ENCODE peak calls at places on chromosomes 12 and 14, in six cellular contexts. U, A, Y, W, M and B are unnamed samples.

GRCh38 chr12:42237853-42238239 is 202 bp downstream of the YAF2 start:
- DNase-seq in U (no peak), A (no peak), Y (no peak), W (no peak), M (no peak), B (no peak)

GRCh38 chr12:47964102-47964723 is 817 bp downstream of the TMEM106C start:
- DNase-seq in U (no peak), A (no peak), Y (no peak), W (peak), M (no peak), B (no peak)

GRCh38 chr14:91186515-91187066 is 57.9 kb downstream of the GPR68 start:
- DNase-seq in U (no peak), A (no peak), Y (no peak), W (no peak), M (no peak), B (no peak)

GRCh38 chr14:79265366-79265765 is 945.9 kb downstream of the DIO2 start:
- DNase-seq in U (no peak), A (no peak), Y (peak), W (no peak), M (no peak), B (no peak)

GRCh38 chr14:72792051-72792788 is 101.7 kb downstream of the DPF3 start:
- DNase-seq in U (no peak), A (no peak), Y (peak), W (peak), M (no peak), B (no peak)

GRCh38 chr12:89951050-89951693 is 242.5 kb upstream of the ATP2B1 start:
- DNase-seq in U (peak), A (no peak), Y (peak), W (no peak), M (no peak), B (no peak)

GRCh38 chr12:47762850-47763440 is 4.3 kb upstream of the RAPGEF3 start:
- DNase-seq in U (no peak), A (no peak), Y (no peak), W (no peak), M (no peak), B (no peak)

GRCh38 chr12:102539651-102540553 is 59.5 kb upstream of the IGF1 start:
- DNase-seq in U (no peak), A (no peak), Y (peak), W (no peak), M (no peak), B (no peak)

GRCh38 chr14:69828372-69828771 is 31.3 kb upstream of the SLC10A1 start:
- DNase-seq in U (no peak), A (no peak), Y (no peak), W (no peak), M (no peak), B (no peak)

GRCh38 chr12:130700492-130701401 is 15.4 kb downstream of the RIMBP2 start:
- DNase-seq in U (no peak), A (no peak), Y (no peak), W (no peak), M (no peak), B (no peak)

GRCh38 chr12:67827820-67828383 is 161.3 kb upstream of the IFNG-AS1 start:
- DNase-seq in U (peak), A (no peak), Y (peak), W (peak), M (no peak), B (no peak)

GRCh38 chr12:91722072-91722471 is 423.6 kb downstream of the BTG1 start:
- DNase-seq in U (no peak), A (no peak), Y (no peak), W (no peak), M (no peak), B (no peak)

GRCh38 chr14:64880382-64881121 is 845 bp upstream of the SPTB start:
- DNase-seq in U (no peak), A (peak), Y (no peak), W (peak), M (peak), B (no peak)

GRCh38 chr14:54489731-54490447 is 1.1 kb upstream of the GMFB start:
- DNase-seq in U (no peak), A (no peak), Y (no peak), W (no peak), M (no peak), B (no peak)

GRCh38 chr14:39175445-39176262 is 600 bp downstream of the PNN start:
- DNase-seq in U (no peak), A (peak), Y (no peak), W (peak), M (peak), B (peak)

GRCh38 chr14:77201696-77202095 is 20.1 kb downstream of the TMEM63C start:
- DNase-seq in U (no peak), A (no peak), Y (no peak), W (no peak), M (no peak), B (no peak)

GRCh38 chr14:35403085-35403396 is 1.5 kb downstream of the NFKBIA start:
- DNase-seq in U (peak), A (no peak), Y (no peak), W (no peak), M (no peak), B (no peak)

GRCh38 chr12:4169522-4169921 is 104.0 kb upstream of the CCND2 start:
- DNase-seq in U (no peak), A (no peak), Y (no peak), W (no peak), M (no peak), B (no peak)

GRCh38 chr14:72822946-72823611 is 70.8 kb downstream of the DPF3 start:
- DNase-seq in U (no peak), A (no peak), Y (no peak), W (no peak), M (no peak), B (no peak)

GRCh38 chr14:92960706-92961566 is 38.0 kb downstream of the CHGA start:
- DNase-seq in U (peak), A (no peak), Y (peak), W (no peak), M (no peak), B (no peak)

GRCh38 chr12:120067084-120067869 is 49.3 kb downstream of the RAB35 start:
- DNase-seq in U (no peak), A (no peak), Y (no peak), W (no peak), M (no peak), B (no peak)

GRCh38 chr12:118357327-118358007 is 15.2 kb downstream of the TAOK3 start:
- DNase-seq in U (peak), A (peak), Y (peak), W (peak), M (no peak), B (no peak)

GRCh38 chr14:72630374-72630773 is 263.5 kb downstream of the DPF3 start:
- DNase-seq in U (no peak), A (no peak), Y (no peak), W (no peak), M (peak), B (no peak)

GRCh38 chr12:95393191-95393790 is 80.7 kb upstream of the METAP2 start:
- DNase-seq in U (no peak), A (no peak), Y (no peak), W (no peak), M (no peak), B (no peak)

GRCh38 chr12:48601013-48601756 is 31.3 kb upstream of the LALBA start:
- DNase-seq in U (no peak), A (no peak), Y (peak), W (no peak), M (no peak), B (no peak)

GRCh38 chr12:131113562-131113961 is 159.9 kb downstream of the ADGRD1 start:
- DNase-seq in U (no peak), A (no peak), Y (no peak), W (no peak), M (no peak), B (no peak)

GRCh38 chr12:89414851-89415250 is 62.5 kb upstream of the DUSP6 start:
- DNase-seq in U (peak), A (no peak), Y (no peak), W (no peak), M (no peak), B (no peak)

GRCh38 chr12:5453471-5453870 is 21.6 kb downstream of the NTF3 start:
- DNase-seq in U (no peak), A (no peak), Y (no peak), W (no peak), M (no peak), B (no peak)

GRCh38 chr12:128486951-128487350 is 220.0 kb downstream of the TMEM132C start:
- DNase-seq in U (no peak), A (no peak), Y (no peak), W (peak), M (no peak), B (no peak)

GRCh38 chr14:92538412-92539017 is 24.9 kb downstream of the RIN3 start:
- DNase-seq in U (no peak), A (no peak), Y (no peak), W (no peak), M (no peak), B (no peak)

GRCh38 chr14:54606178-54606577 is 39.2 kb downstream of the SAMD4A start:
- DNase-seq in U (peak), A (no peak), Y (no peak), W (no peak), M (no peak), B (no peak)

GRCh38 chr14:64970776-64971451 is 1.2 kb downstream of the RAB15 start:
- DNase-seq in U (no peak), A (no peak), Y (no peak), W (no peak), M (no peak), B (no peak)

GRCh38 chr14:100618763-100619320 is 31.6 kb upstream of the BEGAIN start:
- DNase-seq in U (no peak), A (no peak), Y (no peak), W (no peak), M (no peak), B (no peak)

GRCh38 chr14:100619382-100620305 is 32.4 kb upstream of the BEGAIN start:
- DNase-seq in U (no peak), A (no peak), Y (no peak), W (no peak), M (no peak), B (no peak)

GRCh38 chr14:100615736-100616695 is 28.8 kb upstream of the BEGAIN start:
- DNase-seq in U (no peak), A (no peak), Y (no peak), W (no peak), M (no peak), B (no peak)

GRCh38 chr14:100616854-100617714 is 29.9 kb upstream of the BEGAIN start:
- DNase-seq in U (no peak), A (no peak), Y (no peak), W (no peak), M (no peak), B (no peak)

GRCh38 chr14:100617715-100618693 is 30.8 kb upstream of the BEGAIN start:
- DNase-seq in U (peak), A (no peak), Y (no peak), W (no peak), M (no peak), B (no peak)
- TF ChIP-seq CTCF in U (no peak), A (no peak), Y (no peak), W (no peak), M (no peak), B (no peak)

GRCh38 chr12:6615802-6616201 is 8.6 kb upstream of the CHD4 start:
- DNase-seq in U (no peak), A (no peak), Y (no peak), W (no peak), M (no peak), B (no peak)

GRCh38 chr12:6618483-6618882 is 11.3 kb upstream of the CHD4 start:
- DNase-seq in U (no peak), A (no peak), Y (no peak), W (no peak), M (no peak), B (no peak)

GRCh38 chr12:6614513-6615177 is 7.5 kb upstream of the CHD4 start:
- DNase-seq in U (peak), A (no peak), Y (no peak), W (no peak), M (no peak), B (no peak)

GRCh38 chr12:6620885-6621274 is 13.7 kb upstream of the CHD4 start:
- DNase-seq in U (no peak), A (no peak), Y (no peak), W (no peak), M (no peak), B (no peak)

GRCh38 chr12:6620137-6620884 is 13.1 kb upstream of the CHD4 start:
- DNase-seq in U (peak), A (peak), Y (no peak), W (peak), M (no peak), B (no peak)
- TF ChIP-seq CTCF in U (peak), A (peak), Y (peak), W (peak), M (peak), B (peak)

GRCh38 chr14:45715946-45716345 is 462.9 kb upstream of the MIS18BP1 start:
- DNase-seq in U (no peak), A (no peak), Y (no peak), W (no peak), M (no peak), B (no peak)
- TF ChIP-seq CTCF in U (no peak), A (no peak), Y (no peak), W (no peak), M (no peak), B (no peak)

DNA sequence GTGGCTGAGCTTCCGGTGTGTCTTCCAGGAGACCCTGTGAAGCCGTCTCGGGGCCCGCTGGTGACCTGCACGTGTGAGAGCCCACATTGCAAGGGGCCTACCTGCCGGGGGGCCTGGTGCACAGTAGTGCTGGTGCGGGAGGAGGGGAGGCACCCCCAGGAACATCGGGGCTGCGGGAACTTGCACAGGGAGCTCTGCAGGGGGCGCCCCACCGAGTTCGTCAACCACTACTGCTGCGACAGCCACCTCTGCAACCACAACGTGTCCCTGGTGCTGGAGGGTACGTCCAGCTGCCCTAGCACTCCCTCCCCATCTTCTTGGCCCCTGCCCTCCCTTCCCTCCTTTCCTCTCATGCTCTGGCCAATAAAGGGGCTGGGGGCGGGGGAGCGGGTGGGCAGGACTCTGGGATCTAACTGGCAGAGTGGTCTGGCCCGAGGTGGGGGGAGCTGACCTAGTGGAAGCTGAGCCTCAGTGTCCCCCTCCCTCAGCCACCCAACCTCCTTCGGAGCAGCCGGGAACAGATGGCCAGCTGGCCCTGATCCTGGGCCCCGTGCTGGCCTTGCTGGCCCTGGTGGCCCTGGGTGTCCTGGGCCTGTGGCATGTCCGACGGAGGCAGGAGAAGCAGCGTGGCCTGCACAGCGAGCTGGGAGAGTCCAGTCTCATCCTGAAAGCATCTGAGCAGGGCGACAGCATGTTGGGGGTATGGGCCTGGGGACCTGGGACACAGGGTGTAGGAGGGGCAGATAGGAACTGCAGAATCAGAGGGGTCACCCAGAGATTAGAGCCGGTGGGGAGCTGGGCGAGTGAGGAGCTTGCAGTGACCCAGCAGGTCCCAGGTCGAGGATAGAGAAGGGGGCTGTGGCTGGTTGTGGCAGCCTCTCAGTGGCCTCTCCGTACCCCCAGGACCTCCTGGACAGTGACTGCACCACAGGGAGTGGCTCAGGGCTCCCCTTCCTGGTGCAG is 6.0 kb downstream of the ACVRL1 start:
- DNase-seq in U (no peak), A (no peak), Y (no peak), W (no peak), M (no peak), B (no peak)
- TF ChIP-seq CTCF in U (peak), A (no peak), Y (peak), W (no peak), M (no peak), B (no peak)

GRCh38 chr14:26163761-26164160 is 434.1 kb downstream of the NOVA1 start:
- DNase-seq in U (peak), A (no peak), Y (peak), W (no peak), M (no peak), B (no peak)
- TF ChIP-seq CTCF in U (peak), A (no peak), Y (peak), W (no peak), M (peak), B (no peak)

DNA sequence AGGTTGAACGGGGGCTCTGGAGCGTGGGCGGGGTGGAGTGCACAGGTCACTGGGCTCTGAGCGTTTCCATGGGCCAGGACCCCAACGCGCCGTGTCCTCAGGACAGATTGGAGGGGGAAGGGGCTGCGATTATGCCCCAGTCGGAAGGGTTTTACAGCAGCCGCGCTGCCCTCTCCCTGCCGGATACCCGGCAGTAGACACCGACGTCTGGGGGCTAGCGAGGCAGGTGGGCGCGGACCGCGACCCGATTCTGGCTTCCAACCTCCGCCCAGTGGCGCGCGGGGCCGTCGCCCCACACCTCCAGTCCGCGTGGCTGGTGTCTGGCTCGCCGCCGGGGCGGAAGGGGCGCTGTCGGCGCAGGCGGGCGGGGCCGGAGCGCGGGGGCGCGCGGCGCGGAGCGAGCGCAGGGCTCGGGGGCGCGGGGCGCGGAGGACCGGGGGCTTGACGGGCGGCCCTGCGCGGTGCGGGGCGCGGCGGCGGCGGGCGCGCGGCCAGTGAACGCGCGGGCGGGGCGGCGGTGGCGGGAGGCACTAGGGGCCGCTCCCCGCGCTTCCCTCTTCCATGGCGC is 2.4 kb upstream of the KIF26A start:
- DNase-seq in U (no peak), A (no peak), Y (no peak), W (no peak), M (no peak), B (no peak)
- TF ChIP-seq CTCF in U (no peak), A (no peak), Y (no peak), W (no peak), M (no peak), B (no peak)